ENCODE peak calls at places on chromosome 6, in five cellular contexts. U is tibial artery, O is left ventricle myocardium inferior, N is NB4, R is AG08395. M is an unnamed sample.

GRCh38 chr6:103027532-103027931 is 1634.0 kb downstream of the GRIK2 start:
- DNase-seq in R (no peak), U (no peak), O (no peak), N (no peak), M (no peak)

GRCh38 chr6:46937623-46938022 is 15.9 kb upstream of the ADGRF5 start:
- DNase-seq in R (no peak), U (no peak), O (no peak), N (no peak), M (no peak)

GRCh38 chr6:49744259-49744658 is at the start of gene CRISP3:
- DNase-seq in O (no peak), N (no peak), R (no peak), U (no peak), M (no peak)

GRCh38 chr6:84061613-84062398 is 28.2 kb downstream of the MRAP2 start:
- DNase-seq in U (no peak), N (no peak), R (no peak), O (no peak), M (no peak)

GRCh38 chr6:112218563-112218962 is 35.8 kb downstream of the LAMA4 start:
- DNase-seq in O (peak; percentile 74), U (no peak), R (no peak), N (no peak), M (no peak)

GRCh38 chr6:13395272-13396237 is 67.2 kb upstream of the TBC1D7 start:
- DNase-seq in N (peak; percentile 90), U (peak; percentile 86), O (peak; percentile 69), R (peak; percentile 63), M (peak; percentile 45)

GRCh38 chr6:156687875-156688549 is 89.2 kb upstream of the ARID1B start:
- DNase-seq in R (peak; percentile 50), O (no peak), N (no peak), U (no peak), M (no peak)

GRCh38 chr6:113047932-113048331 is 700.8 kb downstream of the RFPL4B start:
- DNase-seq in R (peak; percentile 35), U (no peak), N (no peak), O (no peak), M (no peak)

GRCh38 chr6:11854418-11855165 is 76.0 kb upstream of the ADTRP start:
- DNase-seq in U (no peak), O (no peak), R (peak; percentile 62), N (peak; percentile 23), M (no peak)

GRCh38 chr6:149060300-149060984 is 257.1 kb upstream of the TAB2 start:
- DNase-seq in O (peak; percentile 24), U (no peak), N (peak; percentile 64), R (no peak), M (no peak)

GRCh38 chr6:11971154-11971553 is 41.0 kb upstream of the HIVEP1 start:
- DNase-seq in O (no peak), R (peak; percentile 87), U (no peak), N (no peak), M (no peak)

GRCh38 chr6:2550247-2550646 is 200.5 kb downstream of the MYLK4 start:
- DNase-seq in N (no peak), O (no peak), U (no peak), R (no peak), M (no peak)

GRCh38 chr6:168107191-168107940 is 28.4 kb upstream of the FRMD1 start:
- DNase-seq in N (no peak), U (no peak), O (peak; percentile 19), R (no peak), M (no peak)

GRCh38 chr6:63597142-63598000 is 25.1 kb downstream of the LOC128125822 start:
- DNase-seq in O (no peak), R (peak; percentile 7), U (no peak), N (no peak), M (no peak)

GRCh38 chr6:49151033-49151432 is 312.0 kb downstream of the MMUT start:
- DNase-seq in O (no peak), R (no peak), U (no peak), N (no peak), M (no peak)

GRCh38 chr6:157644043-157644810 is 178.8 kb upstream of the SNX9 start:
- DNase-seq in U (peak; percentile 64), O (no peak), R (peak; percentile 58), N (peak; percentile 71), M (peak; percentile 15)

GRCh38 chr6:159609813-159610212 is 83.2 kb downstream of the SOD2 start:
- DNase-seq in O (peak; percentile 34), U (no peak), R (peak; percentile 78), N (no peak), M (no peak)

GRCh38 chr6:109961666-109962065 is 16.4 kb upstream of the GPR6 start:
- DNase-seq in R (no peak), U (no peak), O (no peak), N (no peak), M (no peak)

GRCh38 chr6:152696543-152696942 is 1.2 kb upstream of the MYCT1 start:
- DNase-seq in U (no peak), R (peak; percentile 20), O (no peak), N (no peak), M (no peak)

GRCh38 chr6:35491558-35492541 is 5.0 kb downstream of the TEAD3 start:
- DNase-seq in O (peak; percentile 18), R (no peak), U (no peak), N (peak; percentile 46), M (no peak)

GRCh38 chr6:16154904-16155303 is 26.0 kb downstream of the MYLIP start:
- DNase-seq in O (peak; percentile 46), R (peak; percentile 94), U (no peak), N (no peak), M (no peak)

GRCh38 chr6:3206339-3207015 is 21.0 kb downstream of the TUBB2B start:
- DNase-seq in O (no peak), R (no peak), U (no peak), N (no peak), M (no peak)

GRCh38 chr6:44043036-44043478 is 84.2 kb downstream of the MRPL14 start:
- DNase-seq in O (no peak), R (peak; percentile 64), N (peak; percentile 67), U (no peak), M (no peak)

GRCh38 chr6:75084872-75085381 is 120.9 kb downstream of the COL12A1 start:
- DNase-seq in N (no peak), R (no peak), O (no peak), U (no peak), M (peak; percentile 3)

GRCh38 chr6:119186490-119186889 is 108.0 kb upstream of the FAM184A start:
- DNase-seq in R (no peak), U (no peak), O (no peak), N (no peak), M (no peak)

GRCh38 chr6:85449388-85449817 is 480 bp upstream of the NT5E start:
- DNase-seq in N (no peak), R (peak; percentile 66), O (no peak), U (no peak), M (no peak)

GRCh38 chr6:21664263-21665081 is 70.9 kb downstream of the SOX4 start:
- DNase-seq in U (no peak), O (peak; percentile 31), N (no peak), R (peak; percentile 10), M (no peak)

GRCh38 chr6:134443009-134443408 is 125.1 kb upstream of the SGK1 start:
- DNase-seq in R (no peak), N (no peak), U (no peak), O (no peak), M (no peak)

GRCh38 chr6:168532070-168532469 is 91.1 kb downstream of the SMOC2 start:
- DNase-seq in N (no peak), O (no peak), U (no peak), R (no peak), M (no peak)

GRCh38 chr6:16519265-16520242 is 241.7 kb downstream of the ATXN1 start:
- DNase-seq in N (no peak), O (no peak), R (no peak), U (no peak), M (no peak)

GRCh38 chr6:43172127-43173007 is 1.3 kb downstream of the SRF start:
- DNase-seq in O (peak; percentile 51), U (peak; percentile 79), N (peak; percentile 61), R (no peak), M (no peak)

GRCh38 chr6:73074175-73074574 is 151.1 kb downstream of the KHDC1L start:
- DNase-seq in R (peak; percentile 73), U (no peak), O (no peak), N (no peak), M (no peak)

GRCh38 chr6:134080171-134080795 is 27.9 kb upstream of the SLC2A12 start:
- DNase-seq in U (no peak), N (no peak), O (no peak), R (no peak), M (no peak)

M was measured in substantia nigra.